ENCODE peak calls at places on chromosomes 5 and 9, in six cellular contexts. One of them, this sample, is unnamed.

GRCh38 chr9:133050142-133050541 is 11.6 kb upstream of the CEL start:
- DNase-seq in A673: peak; percentile 31
- DNase-seq in CD4-positive, CD25-positive, alpha-beta regulatory T cell: no peak
- DNase-seq in heart left ventricle: no peak
- DNase-seq in Peyer's patch: no peak
- DNase-seq in colonic mucosa: no peak
- DNase-seq in this sample: no peak

GRCh38 chr5:64497390-64497789 is 8.4 kb upstream of the RGS7BP start:
- DNase-seq in heart left ventricle: no peak
- DNase-seq in Peyer's patch: no peak
- DNase-seq in CD4-positive, CD25-positive, alpha-beta regulatory T cell: no peak
- DNase-seq in A673: no peak
- DNase-seq in colonic mucosa: no peak
- DNase-seq in this sample: no peak

GRCh38 chr9:121837113-121838010 is 185.9 kb downstream of the DAB2IP start:
- DNase-seq in A673: no peak
- DNase-seq in CD4-positive, CD25-positive, alpha-beta regulatory T cell: no peak
- DNase-seq in heart left ventricle: peak; percentile 45
- DNase-seq in colonic mucosa: no peak
- DNase-seq in Peyer's patch: peak; percentile 5
- DNase-seq in this sample: peak; percentile 53

GRCh38 chr5:135829681-135830383 is 4.6 kb upstream of the SLC25A48 start:
- DNase-seq in CD4-positive, CD25-positive, alpha-beta regulatory T cell: peak; percentile 35
- DNase-seq in Peyer's patch: no peak
- DNase-seq in A673: peak; percentile 84
- DNase-seq in heart left ventricle: peak; percentile 57
- DNase-seq in colonic mucosa: peak; percentile 79
- DNase-seq in this sample: peak; percentile 78

GRCh38 chr9:125066839-125067619 is 76.3 kb downstream of the SCAI start:
- DNase-seq in colonic mucosa: no peak
- DNase-seq in CD4-positive, CD25-positive, alpha-beta regulatory T cell: no peak
- DNase-seq in Peyer's patch: no peak
- DNase-seq in heart left ventricle: no peak
- DNase-seq in A673: peak; percentile 6
- DNase-seq in this sample: no peak

GRCh38 chr5:9621379-9621903 is 8.7 kb downstream of the TAS2R1 start:
- DNase-seq in heart left ventricle: no peak
- DNase-seq in colonic mucosa: no peak
- DNase-seq in Peyer's patch: no peak
- DNase-seq in CD4-positive, CD25-positive, alpha-beta regulatory T cell: no peak
- DNase-seq in A673: no peak
- DNase-seq in this sample: no peak

GRCh38 chr5:37071901-37072581 is 177.1 kb downstream of the CPLANE1 start:
- DNase-seq in A673: peak; percentile 11
- DNase-seq in Peyer's patch: no peak
- DNase-seq in heart left ventricle: no peak
- DNase-seq in colonic mucosa: no peak
- DNase-seq in CD4-positive, CD25-positive, alpha-beta regulatory T cell: no peak
- DNase-seq in this sample: no peak

GRCh38 chr9:124079176-124079925 is 67.8 kb downstream of the LHX2 start:
- DNase-seq in heart left ventricle: peak; percentile 70
- DNase-seq in colonic mucosa: no peak
- DNase-seq in CD4-positive, CD25-positive, alpha-beta regulatory T cell: no peak
- DNase-seq in Peyer's patch: no peak
- DNase-seq in A673: peak; percentile 41
- DNase-seq in this sample: no peak

GRCh38 chr5:6868170-6868569 is 154.9 kb downstream of the TENT4A start:
- DNase-seq in Peyer's patch: no peak
- DNase-seq in heart left ventricle: no peak
- DNase-seq in CD4-positive, CD25-positive, alpha-beta regulatory T cell: no peak
- DNase-seq in A673: no peak
- DNase-seq in colonic mucosa: no peak
- DNase-seq in this sample: no peak

GRCh38 chr5:176653401-176653800 is 6.1 kb downstream of the TSPAN17 start:
- DNase-seq in CD4-positive, CD25-positive, alpha-beta regulatory T cell: peak; percentile 41
- DNase-seq in colonic mucosa: no peak
- DNase-seq in A673: no peak
- DNase-seq in Peyer's patch: no peak
- DNase-seq in heart left ventricle: no peak
- DNase-seq in this sample: no peak

GRCh38 chr9:20564650-20565049 is 57.6 kb downstream of the MLLT3 start:
- DNase-seq in Peyer's patch: no peak
- DNase-seq in colonic mucosa: no peak
- DNase-seq in A673: no peak
- DNase-seq in heart left ventricle: no peak
- DNase-seq in CD4-positive, CD25-positive, alpha-beta regulatory T cell: no peak
- DNase-seq in this sample: no peak

GRCh38 chr9:113754739-113755138 is 121.4 kb upstream of the ZNF618 start:
- DNase-seq in heart left ventricle: no peak
- DNase-seq in A673: no peak
- DNase-seq in Peyer's patch: no peak
- DNase-seq in colonic mucosa: no peak
- DNase-seq in CD4-positive, CD25-positive, alpha-beta regulatory T cell: no peak
- DNase-seq in this sample: no peak

GRCh38 chr9:99833735-99834134 is 12.1 kb downstream of the NR4A3 start:
- DNase-seq in Peyer's patch: no peak
- DNase-seq in heart left ventricle: no peak
- DNase-seq in colonic mucosa: no peak
- DNase-seq in A673: no peak
- DNase-seq in CD4-positive, CD25-positive, alpha-beta regulatory T cell: no peak
- DNase-seq in this sample: no peak

GRCh38 chr9:107597743-107598217 is 108.2 kb upstream of the KLF4 start:
- DNase-seq in Peyer's patch: no peak
- DNase-seq in A673: no peak
- DNase-seq in CD4-positive, CD25-positive, alpha-beta regulatory T cell: no peak
- DNase-seq in colonic mucosa: peak; percentile 80
- DNase-seq in heart left ventricle: no peak
- DNase-seq in this sample: no peak

GRCh38 chr5:79255786-79256557 is 20.0 kb downstream of the JMY start:
- DNase-seq in CD4-positive, CD25-positive, alpha-beta regulatory T cell: no peak
- DNase-seq in Peyer's patch: no peak
- DNase-seq in colonic mucosa: peak; percentile 35
- DNase-seq in A673: peak; percentile 66
- DNase-seq in heart left ventricle: no peak
- DNase-seq in this sample: no peak

GRCh38 chr9:37836386-37836785 is 35.8 kb downstream of the DCAF10 start:
- DNase-seq in CD4-positive, CD25-positive, alpha-beta regulatory T cell: peak; percentile 31
- DNase-seq in A673: no peak
- DNase-seq in colonic mucosa: no peak
- DNase-seq in Peyer's patch: no peak
- DNase-seq in heart left ventricle: no peak
- DNase-seq in this sample: no peak

GRCh38 chr9:80204054-80204453 is 632.3 kb downstream of the TLE4 start:
- DNase-seq in CD4-positive, CD25-positive, alpha-beta regulatory T cell: no peak
- DNase-seq in A673: no peak
- DNase-seq in heart left ventricle: no peak
- DNase-seq in Peyer's patch: no peak
- DNase-seq in colonic mucosa: no peak
- DNase-seq in this sample: no peak

GRCh38 chr5:39780341-39780740 is 355.6 kb upstream of the DAB2 start:
- DNase-seq in A673: no peak
- DNase-seq in colonic mucosa: no peak
- DNase-seq in Peyer's patch: no peak
- DNase-seq in heart left ventricle: no peak
- DNase-seq in CD4-positive, CD25-positive, alpha-beta regulatory T cell: no peak
- DNase-seq in this sample: no peak

GRCh38 chr9:113920872-113921271 is 44.8 kb downstream of the ZNF618 start:
- DNase-seq in Peyer's patch: no peak
- DNase-seq in CD4-positive, CD25-positive, alpha-beta regulatory T cell: no peak
- DNase-seq in colonic mucosa: no peak
- DNase-seq in A673: no peak
- DNase-seq in heart left ventricle: no peak
- DNase-seq in this sample: no peak

GRCh38 chr5:137627730-137628129 is 108.2 kb downstream of the KLHL3 start:
- DNase-seq in Peyer's patch: no peak
- DNase-seq in A673: no peak
- DNase-seq in heart left ventricle: no peak
- DNase-seq in colonic mucosa: no peak
- DNase-seq in CD4-positive, CD25-positive, alpha-beta regulatory T cell: no peak
- DNase-seq in this sample: no peak

GRCh38 chr9:1980387-1980786 is 34.8 kb upstream of the SMARCA2 start:
- DNase-seq in CD4-positive, CD25-positive, alpha-beta regulatory T cell: no peak
- DNase-seq in A673: no peak
- DNase-seq in colonic mucosa: no peak
- DNase-seq in heart left ventricle: no peak
- DNase-seq in Peyer's patch: no peak
- DNase-seq in this sample: no peak

GRCh38 chr5:88245241-88245892 is 23.3 kb downstream of the TMEM161B start:
- DNase-seq in heart left ventricle: no peak
- DNase-seq in Peyer's patch: no peak
- DNase-seq in A673: no peak
- DNase-seq in CD4-positive, CD25-positive, alpha-beta regulatory T cell: no peak
- DNase-seq in colonic mucosa: no peak
- DNase-seq in this sample: no peak
- H3K27ac ChIP-seq in heart left ventricle: no peak overlapping the region
- H3K27ac ChIP-seq in Peyer's patch: no peak overlapping the region
- H3K27ac ChIP-seq in A673: no peak overlapping the region
- H3K27ac ChIP-seq in CD4-positive, CD25-positive, alpha-beta regulatory T cell: no peak overlapping the region
- H3K27ac ChIP-seq in colonic mucosa: no peak overlapping the region
- H3K27ac ChIP-seq in this sample: no peak overlapping the region

GRCh38 chr5:59557572-59557971 is 336.0 kb downstream of the PDE4D start:
- DNase-seq in colonic mucosa: no peak
- DNase-seq in A673: no peak
- DNase-seq in heart left ventricle: no peak
- DNase-seq in CD4-positive, CD25-positive, alpha-beta regulatory T cell: no peak
- DNase-seq in Peyer's patch: no peak
- DNase-seq in this sample: no peak

GRCh38 chr5:59560553-59560952 is 333.0 kb downstream of the PDE4D start:
- DNase-seq in Peyer's patch: no peak
- DNase-seq in A673: no peak
- DNase-seq in colonic mucosa: no peak
- DNase-seq in CD4-positive, CD25-positive, alpha-beta regulatory T cell: no peak
- DNase-seq in heart left ventricle: no peak
- DNase-seq in this sample: no peak

GRCh38 chr5:59559323-59559722 is 334.2 kb downstream of the PDE4D start:
- DNase-seq in A673: no peak
- DNase-seq in colonic mucosa: no peak
- DNase-seq in CD4-positive, CD25-positive, alpha-beta regulatory T cell: no peak
- DNase-seq in heart left ventricle: no peak
- DNase-seq in Peyer's patch: no peak
- DNase-seq in this sample: no peak

GRCh38 chr5:59562756-59563389 is 330.7 kb downstream of the PDE4D start:
- DNase-seq in CD4-positive, CD25-positive, alpha-beta regulatory T cell: peak; percentile 30
- DNase-seq in Peyer's patch: peak; percentile 73
- DNase-seq in heart left ventricle: no peak
- DNase-seq in A673: no peak
- DNase-seq in colonic mucosa: peak; percentile 33
- DNase-seq in this sample: peak; percentile 69

GRCh38 chr5:59559847-59560246 is 333.7 kb downstream of the PDE4D start:
- DNase-seq in CD4-positive, CD25-positive, alpha-beta regulatory T cell: no peak
- DNase-seq in Peyer's patch: no peak
- DNase-seq in A673: no peak
- DNase-seq in heart left ventricle: no peak
- DNase-seq in colonic mucosa: no peak
- DNase-seq in this sample: no peak
- H3K27ac ChIP-seq in CD4-positive, CD25-positive, alpha-beta regulatory T cell: no peak overlapping the region
- H3K27ac ChIP-seq in Peyer's patch: no peak overlapping the region
- H3K27ac ChIP-seq in A673: no peak overlapping the region
- H3K27ac ChIP-seq in heart left ventricle: no peak overlapping the region
- H3K27ac ChIP-seq in colonic mucosa: no peak overlapping the region
- H3K27ac ChIP-seq in this sample: no peak overlapping the region

DNA sequence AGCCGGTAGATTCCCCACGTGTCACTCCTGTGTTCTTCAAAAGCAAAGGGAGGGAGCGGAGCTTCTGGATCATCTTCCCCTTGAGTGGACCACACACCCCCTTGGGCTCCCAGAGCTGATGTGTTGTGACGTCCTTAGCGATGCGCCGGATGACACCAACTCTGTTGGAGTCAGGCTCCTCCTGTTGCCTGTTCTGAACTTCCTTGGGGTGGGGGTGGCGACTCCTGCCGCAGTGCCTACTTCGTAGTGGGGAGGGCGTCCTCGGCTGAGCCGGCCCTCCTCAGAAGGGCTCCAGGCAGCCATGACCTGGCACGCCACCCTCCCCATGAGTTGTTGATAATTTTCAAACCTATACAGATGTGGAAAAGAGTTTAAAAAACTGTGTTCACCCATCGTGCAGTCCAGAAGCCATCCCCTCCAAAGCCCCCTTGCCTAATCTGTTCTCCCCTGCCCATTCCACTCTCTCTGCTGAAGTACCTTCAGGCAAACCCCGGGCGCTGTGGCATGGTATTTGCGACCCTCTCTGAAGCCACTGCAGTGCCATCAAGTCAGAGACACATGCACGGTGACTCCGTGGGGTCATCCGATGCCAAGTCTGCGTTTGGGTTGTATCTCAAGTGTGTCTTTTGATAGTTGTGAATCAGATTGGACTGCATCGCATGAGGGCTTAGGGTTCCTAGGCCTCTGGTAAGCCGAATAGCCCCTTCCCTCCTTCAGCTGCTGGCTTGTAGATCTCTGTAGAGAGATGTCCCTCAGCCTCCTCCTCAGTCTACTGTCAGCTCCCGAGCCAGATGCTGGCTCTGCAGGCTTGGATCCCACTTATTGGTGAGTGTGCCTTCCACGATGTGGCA is 16.8 kb downstream of the EXOC3 start:
- DNase-seq in A673: no peak
- DNase-seq in Peyer's patch: no peak
- DNase-seq in heart left ventricle: no peak
- DNase-seq in colonic mucosa: no peak
- DNase-seq in CD4-positive, CD25-positive, alpha-beta regulatory T cell: no peak
- DNase-seq in this sample: peak; percentile 48
- H3K27ac ChIP-seq in A673: no peak overlapping the region
- H3K27ac ChIP-seq in Peyer's patch: no peak overlapping the region
- H3K27ac ChIP-seq in heart left ventricle: no peak overlapping the region
- H3K27ac ChIP-seq in colonic mucosa: no peak overlapping the region
- H3K27ac ChIP-seq in CD4-positive, CD25-positive, alpha-beta regulatory T cell: no peak overlapping the region
- H3K27ac ChIP-seq in this sample: no peak overlapping the region

GRCh38 chr5:172715421-172715780 is 55.6 kb downstream of the DUSP1 start:
- DNase-seq in Peyer's patch: no peak
- DNase-seq in A673: no peak
- DNase-seq in heart left ventricle: no peak
- DNase-seq in CD4-positive, CD25-positive, alpha-beta regulatory T cell: no peak
- DNase-seq in colonic mucosa: no peak
- DNase-seq in this sample: no peak
- H3K27ac ChIP-seq in Peyer's patch: no peak overlapping the region
- H3K27ac ChIP-seq in A673: no peak overlapping the region
- H3K27ac ChIP-seq in heart left ventricle: peak overlapping the region; percentile 59
- H3K27ac ChIP-seq in CD4-positive, CD25-positive, alpha-beta regulatory T cell: no peak overlapping the region
- H3K27ac ChIP-seq in colonic mucosa: no peak overlapping the region
- H3K27ac ChIP-seq in this sample: peak overlapping the region; percentile 81

DNA sequence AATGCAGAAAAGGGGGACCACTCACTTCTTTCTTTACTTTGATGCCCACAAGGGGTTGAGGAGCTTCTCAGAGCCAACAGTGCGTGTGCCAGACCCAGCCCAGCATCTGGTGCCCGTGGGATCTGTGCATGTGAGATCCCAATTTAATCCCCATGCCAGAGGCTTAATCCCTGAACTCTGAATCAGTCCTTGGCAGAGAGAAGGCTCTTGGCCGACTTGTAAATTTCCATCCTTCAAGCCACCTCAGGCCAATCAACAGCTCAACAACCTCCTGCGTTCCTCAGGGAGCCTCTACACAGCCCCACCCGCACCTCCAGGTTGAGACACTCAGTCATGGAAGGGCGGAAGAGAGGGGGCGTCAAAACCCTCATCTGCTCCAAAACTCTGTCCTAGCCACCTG is 230.0 kb upstream of the DAPK1 start:
- DNase-seq in heart left ventricle: peak; percentile 70
- DNase-seq in A673: no peak
- DNase-seq in CD4-positive, CD25-positive, alpha-beta regulatory T cell: no peak
- DNase-seq in Peyer's patch: no peak
- DNase-seq in colonic mucosa: no peak
- DNase-seq in this sample: no peak
- H3K27ac ChIP-seq in heart left ventricle: peak overlapping the region; percentile 49
- H3K27ac ChIP-seq in A673: no peak overlapping the region
- H3K27ac ChIP-seq in CD4-positive, CD25-positive, alpha-beta regulatory T cell: no peak overlapping the region
- H3K27ac ChIP-seq in Peyer's patch: no peak overlapping the region
- H3K27ac ChIP-seq in colonic mucosa: no peak overlapping the region
- H3K27ac ChIP-seq in this sample: no peak overlapping the region

GRCh38 chr9:35746583-35746982 is 2.4 kb downstream of the GBA2 start:
- DNase-seq in Peyer's patch: no peak
- DNase-seq in heart left ventricle: no peak
- DNase-seq in A673: no peak
- DNase-seq in colonic mucosa: peak; percentile 81
- DNase-seq in CD4-positive, CD25-positive, alpha-beta regulatory T cell: no peak
- DNase-seq in this sample: no peak
- H3K27ac ChIP-seq in Peyer's patch: no peak overlapping the region
- H3K27ac ChIP-seq in heart left ventricle: peak overlapping the region; percentile 1
- H3K27ac ChIP-seq in A673: no peak overlapping the region
- H3K27ac ChIP-seq in colonic mucosa: peak overlapping the region; percentile 90
- H3K27ac ChIP-seq in CD4-positive, CD25-positive, alpha-beta regulatory T cell: peak overlapping the region; percentile 7
- H3K27ac ChIP-seq in this sample: no peak overlapping the region